ENCODE peak calls at places on chromosomes 12 and 14, in five cellular contexts. W is CD4-positive, CD25-positive, alpha-beta regulatory T cell; Q is esophagus squamous epithelium; G is neural progenitor cell; A is cardiac fibroblast. Z is an unnamed sample.

GRCh38 chr14:61322011-61322798 is 826 bp downstream of the PRKCH start:
- DNase-seq in G (peak), A (no peak), Q (no peak), W (no peak), Z (no peak)

GRCh38 chr12:117900561-117900960 is 68.2 kb downstream of the KSR2 start:
- DNase-seq in W (no peak), G (no peak), Q (no peak), A (no peak), Z (no peak)

GRCh38 chr14:59728294-59728693 is 142.3 kb downstream of the RTN1 start:
- DNase-seq in G (peak), A (no peak), W (no peak), Q (no peak), Z (no peak)

GRCh38 chr12:108832730-108833354 is 24.5 kb downstream of the SSH1 start:
- DNase-seq in G (no peak), A (peak), W (no peak), Q (no peak), Z (no peak)

GRCh38 chr12:80925983-80926382 is 11.8 kb downstream of the LIN7A start:
- DNase-seq in W (no peak), Q (no peak), A (no peak), G (no peak), Z (no peak)

GRCh38 chr12:52949413-52950331 is 754 bp downstream of the KRT18 start:
- DNase-seq in Q (no peak), W (no peak), G (peak), A (peak), Z (no peak)

GRCh38 chr12:30805959-30806358 is 51.2 kb upstream of the CAPRIN2 start:
- DNase-seq in A (no peak), Q (no peak), W (no peak), G (no peak), Z (no peak)

GRCh38 chr14:60805881-60806569 is 71.5 kb downstream of the MNAT1 start:
- DNase-seq in A (peak), W (no peak), Q (no peak), G (no peak), Z (no peak)

GRCh38 chr14:73246387-73247150 is 9.3 kb downstream of the PAPLN start:
- DNase-seq in A (no peak), W (no peak), G (no peak), Q (no peak), Z (no peak)

GRCh38 chr12:13074396-13075113 is 28.9 kb downstream of the GSG1 start:
- DNase-seq in G (no peak), W (no peak), Q (no peak), A (peak), Z (no peak)

GRCh38 chr12:57216014-57216891 is at the start of gene NXPH4:
- DNase-seq in Q (no peak), A (no peak), G (peak), W (peak), Z (no peak)

GRCh38 chr12:121799842-121800693 is 3.7 kb upstream of the SETD1B start:
- DNase-seq in W (peak), A (peak), G (peak), Q (peak), Z (peak)

GRCh38 chr14:51457858-51458562 is 193.7 kb upstream of the FRMD6 start:
- DNase-seq in W (no peak), G (no peak), A (no peak), Q (no peak), Z (no peak)

GRCh38 chr12:52349196-52349595 is 18.1 kb downstream of the KRT85 start:
- DNase-seq in Q (no peak), A (peak), W (no peak), G (no peak), Z (no peak)

GRCh38 chr12:1855241-1855640 is 34.9 kb downstream of the LRTM2 start:
- DNase-seq in Q (no peak), A (peak), W (no peak), G (no peak), Z (peak)

GRCh38 chr12:103647267-103647666 is 60.2 kb downstream of the STAB2 start:
- DNase-seq in Q (no peak), A (peak), W (no peak), G (no peak), Z (no peak)

GRCh38 chr12:75289678-75290200 is 40.4 kb downstream of the CAPS2 start:
- DNase-seq in Q (no peak), W (no peak), A (peak), G (no peak), Z (no peak)

GRCh38 chr14:35509846-35510245 is 24.1 kb upstream of the INSM2 start:
- DNase-seq in A (no peak), G (no peak), Q (no peak), W (no peak), Z (no peak)

GRCh38 chr14:56284641-56285040 is 166.4 kb downstream of the PELI2 start:
- DNase-seq in W (no peak), G (no peak), A (no peak), Q (no peak), Z (no peak)

GRCh38 chr14:23640524-23641141 is 4.5 kb downstream of the DHRS2 start:
- DNase-seq in W (no peak), Q (no peak), G (no peak), A (peak), Z (no peak)

GRCh38 chr12:116737774-116738657 is at the start of the genes RNFT2 and SPRING1:
- DNase-seq in Q (peak), A (peak), G (peak), W (peak), Z (peak)

GRCh38 chr12:47802312-47802711 is 17.4 kb downstream of the HDAC7 start:
- DNase-seq in Q (no peak), A (peak), W (no peak), G (peak), Z (no peak)

GRCh38 chr12:44465139-44465538 is 411.0 kb downstream of the NELL2 start:
- DNase-seq in W (no peak), Q (no peak), A (no peak), G (peak), Z (no peak)

DNA sequence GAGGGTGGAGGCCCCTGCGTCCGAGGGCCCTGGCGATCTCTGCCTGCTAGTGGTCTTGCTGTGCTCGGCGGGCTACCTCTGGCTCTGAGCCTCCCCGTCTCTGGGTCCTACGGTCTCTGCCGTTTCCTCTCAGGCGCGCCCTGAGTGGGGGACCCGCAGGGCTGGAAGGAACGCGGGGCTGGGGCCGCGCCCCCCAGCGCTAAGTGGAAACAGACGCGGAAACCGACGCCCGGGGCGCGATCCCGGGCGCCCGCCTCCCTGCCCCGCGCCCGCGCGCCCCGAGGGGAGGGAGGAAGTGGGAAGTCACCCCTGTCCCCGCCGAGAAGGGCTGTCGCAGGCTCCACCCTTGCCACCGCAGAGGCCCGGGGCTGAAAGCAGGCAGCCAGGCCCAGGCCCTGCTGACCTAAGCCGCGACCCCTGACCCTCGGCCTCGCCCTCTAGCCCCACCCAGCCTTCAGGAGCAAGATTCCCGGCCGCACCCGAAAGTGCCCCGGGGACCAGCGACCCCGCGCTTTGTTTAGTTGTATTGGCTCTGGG is 831 bp downstream of the CRIP1 start:
- DNase-seq in W (peak), G (peak), A (no peak), Q (no peak), Z (peak)
- H3K4me3 ChIP-seq in W (peak), G (peak), A (peak), Q (peak), Z (peak)

GRCh38 chr14:95712398-95712797 is 1.5 kb downstream of the TCL1A start:
- DNase-seq in G (no peak), Q (no peak), A (no peak), W (no peak), Z (no peak)

GRCh38 chr14:95713596-95714371 is at the start of gene TCL1A:
- DNase-seq in G (no peak), A (no peak), W (no peak), Q (no peak), Z (no peak)

GRCh38 chr14:95710106-95710505 is 3.8 kb downstream of the TCL1A start:
- DNase-seq in G (no peak), W (no peak), A (no peak), Q (no peak), Z (no peak)

GRCh38 chr14:95707327-95707726 is 6.6 kb downstream of the TCL1A start:
- DNase-seq in G (no peak), A (no peak), W (no peak), Q (no peak), Z (no peak)

DNA sequence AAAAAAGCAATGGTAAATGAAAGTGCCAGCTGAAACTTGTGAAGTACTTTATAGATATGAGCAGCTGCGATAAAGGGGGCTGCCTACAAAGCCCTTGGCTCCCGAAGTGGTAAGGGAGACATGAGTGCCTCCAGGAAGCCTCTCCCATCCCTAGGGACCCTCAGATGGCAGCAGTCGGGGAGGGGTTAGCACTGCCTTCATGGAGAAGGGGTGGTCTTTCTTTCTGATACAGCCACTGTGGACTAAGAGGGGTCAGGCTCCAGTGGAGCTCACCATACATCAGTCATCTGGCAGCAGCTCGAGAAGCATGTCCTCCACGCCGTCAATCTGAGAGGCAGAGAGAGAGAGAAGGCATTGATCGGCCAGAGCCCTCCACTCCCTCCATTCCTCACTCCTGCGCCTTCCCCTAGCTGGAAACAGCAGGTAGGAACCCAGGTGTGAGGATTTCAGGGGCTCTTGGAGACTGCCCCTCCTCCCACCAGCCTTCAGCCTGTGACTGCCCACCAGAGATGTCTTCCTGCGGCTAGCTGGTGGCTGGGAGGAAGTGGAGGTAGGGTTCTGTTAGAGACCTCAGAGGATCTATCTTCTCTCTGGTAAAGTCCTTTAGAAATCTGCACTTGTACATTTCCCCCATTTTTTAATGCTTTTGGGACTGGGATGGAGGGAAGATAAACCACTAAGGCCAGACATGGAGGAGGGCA is 2.3 kb downstream of the TCL1A start:
- DNase-seq in G (no peak), Q (no peak), A (no peak), W (no peak), Z (no peak)
- H3K4me3 ChIP-seq in G (no peak), Q (no peak), A (no peak), W (no peak), Z (no peak)

GRCh38 chr12:128820723-128821432 is 2.9 kb downstream of the SLC15A4 start:
- DNase-seq in A (no peak), W (no peak), Q (peak), G (no peak), Z (peak)
- H3K4me3 ChIP-seq in A (no peak), W (no peak), Q (no peak), G (no peak), Z (no peak)

GRCh38 chr12:106137456-106138278 is 1.1 kb downstream of the NUAK1 start:
- DNase-seq in W (no peak), G (peak), Q (no peak), A (no peak), Z (no peak)
- H3K4me3 ChIP-seq in W (no peak), G (peak), Q (peak), A (peak), Z (no peak)